ENCODE peak calls at places on chromosome 1, in six cellular contexts. S is K562, U is H1, C is SK-N-SH, Q is HepG2, T is GM12878. P is an unnamed sample.

GRCh38 chr1:185581020-185581419 is 153.2 kb upstream of the HMCN1 start:
- DNase-seq in S (no peak), U (no peak), C (no peak), Q (peak; percentile 17), T (no peak), P (no peak)

GRCh38 chr1:26190373-26190987 is at the start of gene CATSPER4:
- DNase-seq in S (peak; percentile 74), U (peak; percentile 49), C (no peak), Q (peak; percentile 54), T (no peak), P (no peak)

GRCh38 chr1:202018476-202019234 is 8.3 kb downstream of the ELF3 start:
- DNase-seq in S (peak; percentile 92), U (no peak), C (no peak), Q (peak; percentile 85), T (no peak), P (no peak)

GRCh38 chr1:209383422-209383821 is 200.1 kb upstream of the CAMK1G start:
- DNase-seq in S (no peak), U (no peak), C (no peak), Q (no peak), T (no peak), P (no peak)

GRCh38 chr1:205936846-205937707 is 6.2 kb downstream of the SLC26A9 start:
- DNase-seq in S (no peak), U (no peak), C (no peak), Q (peak; percentile 63), T (no peak), P (no peak)

GRCh38 chr1:160774886-160775719 is 20.9 kb upstream of the LY9 start:
- DNase-seq in S (no peak), U (no peak), C (no peak), Q (no peak), T (no peak), P (no peak)

GRCh38 chr1:36322085-36322785 is 1.2 kb downstream of the EVA1B start:
- DNase-seq in S (no peak), U (no peak), C (no peak), Q (no peak), T (no peak), P (no peak)

GRCh38 chr1:161225534-161226319 is at the start of gene TOMM40L:
- DNase-seq in S (peak; percentile 96), U (peak; percentile 96), C (peak; percentile 88), Q (peak; percentile 98), T (peak; percentile 97), P (peak; percentile 98)

GRCh38 chr1:89563957-89564604 is 39.5 kb downstream of the LRRC8B start:
- DNase-seq in S (no peak), U (no peak), C (peak; percentile 33), Q (no peak), T (no peak), P (no peak)

GRCh38 chr1:3876716-3877115 is 19.4 kb downstream of the DFFB start:
- DNase-seq in S (no peak), U (no peak), C (no peak), Q (no peak), T (no peak), P (no peak)

GRCh38 chr1:92408825-92409224 is 77.9 kb downstream of the GFI1 start:
- DNase-seq in S (no peak), U (no peak), C (no peak), Q (no peak), T (no peak), P (no peak)

GRCh38 chr1:64474639-64475038 is 4.7 kb downstream of the CACHD1 start:
- DNase-seq in S (no peak), U (no peak), C (peak; percentile 24), Q (no peak), T (no peak), P (no peak)

GRCh38 chr1:98090351-98090750 is 169.5 kb upstream of the DPYD start:
- DNase-seq in S (no peak), U (no peak), C (no peak), Q (no peak), T (no peak), P (no peak)
- TF ChIP-seq GABPA in S (no peak), U (no peak), C (no peak), Q (no peak), T (no peak), P (no peak)

GRCh38 chr1:204493145-204493881 is 1.3 kb downstream of the PIK3C2B start:
- DNase-seq in S (no peak), U (no peak), C (peak; percentile 61), Q (peak; percentile 73), T (no peak), P (no peak)
- TF ChIP-seq GABPA in S (no peak), U (no peak), C (no peak), Q (no peak), T (no peak), P (no peak)

DNA sequence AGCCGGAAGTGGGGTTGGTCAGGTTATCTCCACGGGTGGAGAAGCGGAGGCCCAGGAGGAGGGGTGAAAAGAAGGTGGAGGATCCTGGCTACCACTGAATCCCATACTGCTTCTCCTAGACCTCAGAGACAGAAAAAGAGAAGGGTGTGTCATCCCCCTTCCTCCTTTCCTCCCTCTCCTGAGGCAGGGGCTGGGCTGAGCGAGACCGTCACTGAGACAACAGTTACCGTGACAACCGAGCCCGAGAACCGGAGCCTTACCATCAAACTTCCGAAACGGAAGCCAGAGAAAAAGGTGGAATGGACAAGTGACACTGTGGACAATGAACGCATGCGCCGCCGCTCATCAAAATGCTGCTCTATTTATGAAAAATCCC is 42.1 kb upstream of the NBPF3 start:
- DNase-seq in S (peak; percentile 37), U (no peak), C (no peak), Q (no peak), T (no peak), P (no peak)
- TF ChIP-seq GABPA in S (peak; percentile 78), U (no peak), C (no peak), Q (no peak), T (no peak), P (no peak)

GRCh38 chr1:44801491-44802305 is 1.5 kb downstream of the PLK3 start:
- DNase-seq in S (no peak), U (no peak), C (no peak), Q (no peak), T (no peak), P (no peak)
- TF ChIP-seq GABPA in S (no peak), U (no peak), C (no peak), Q (no peak), T (no peak), P (no peak)

DNA sequence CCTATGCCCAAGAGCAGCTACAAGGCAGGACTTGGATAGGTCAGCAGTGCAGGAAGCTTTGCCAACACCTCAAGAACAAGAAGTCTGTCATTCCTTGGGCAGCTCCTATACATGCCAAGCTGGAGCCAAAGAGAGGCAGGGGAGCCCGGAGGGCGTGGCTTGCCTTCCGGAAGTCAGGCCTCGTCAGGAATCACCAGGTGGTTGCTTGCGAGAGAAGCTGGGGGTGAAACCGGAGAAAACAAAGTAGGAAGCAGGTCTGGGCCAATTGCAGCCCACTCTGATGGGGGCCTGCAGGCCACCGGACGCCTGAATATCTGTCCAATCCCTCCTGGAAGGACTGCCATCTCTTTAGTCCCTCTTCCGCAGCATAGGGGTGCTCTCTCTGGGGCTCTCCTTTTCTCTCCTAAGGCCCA is 794 bp upstream of the FAM76A start:
- DNase-seq in S (no peak), U (peak; percentile 25), C (peak; percentile 9), Q (peak; percentile 68), T (no peak), P (no peak)
- TF ChIP-seq GABPA in S (no peak), U (no peak), C (no peak), Q (peak; percentile 31), T (no peak), P (no peak)

GRCh38 chr1:51341876-51342496 is 11.6 kb upstream of the TTC39A start:
- DNase-seq in S (peak; percentile 68), U (no peak), C (no peak), Q (no peak), T (peak; percentile 11), P (no peak)
- TF ChIP-seq GABPA in S (no peak), U (no peak), C (no peak), Q (no peak), T (no peak), P (no peak)

GRCh38 chr1:40411843-40412242 is 38.3 kb downstream of the SMAP2 start:
- DNase-seq in S (no peak), U (no peak), C (no peak), Q (no peak), T (no peak), P (no peak)

GRCh38 chr1:40416709-40417108 is 33.6 kb upstream of the ZFP69B start:
- DNase-seq in S (no peak), U (no peak), C (no peak), Q (no peak), T (no peak), P (no peak)

GRCh38 chr1:40411294-40411693 is 37.8 kb downstream of the SMAP2 start:
- DNase-seq in S (no peak), U (no peak), C (peak; percentile 70), Q (no peak), T (no peak), P (no peak)

GRCh38 chr1:40413527-40414252 is 36.6 kb upstream of the ZFP69B start:
- DNase-seq in S (no peak), U (no peak), C (no peak), Q (no peak), T (no peak), P (no peak)

DNA sequence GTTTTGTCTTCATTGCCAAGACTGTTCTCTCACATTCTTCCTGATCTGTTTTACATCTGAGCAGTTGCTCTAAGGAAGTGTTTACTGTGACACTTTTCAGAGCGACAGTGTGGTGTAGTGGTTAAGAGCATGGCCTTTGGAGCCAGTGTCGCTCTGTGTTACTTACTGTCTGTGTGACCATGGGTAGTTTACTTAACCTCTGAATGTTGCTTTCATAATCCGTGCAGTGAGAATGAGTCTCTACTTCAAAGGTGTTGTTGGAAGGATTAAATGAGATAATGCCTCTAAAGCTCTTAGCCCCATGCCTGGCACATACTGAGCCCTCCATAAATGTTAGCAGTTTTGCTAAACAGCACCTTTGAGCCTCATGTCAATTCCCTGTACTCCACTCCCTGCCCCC is 35.9 kb upstream of the ZFP69B start:
- DNase-seq in S (no peak), U (no peak), C (no peak), Q (peak; percentile 20), T (no peak), P (no peak)
- TF ChIP-seq GABPA in S (no peak), U (no peak), C (no peak), Q (no peak), T (no peak), P (no peak)

GRCh38 chr1:204211021-204211420 is 2.8 kb downstream of the GOLT1A start:
- DNase-seq in S (no peak), U (no peak), C (no peak), Q (no peak), T (no peak), P (no peak)

GRCh38 chr1:204204944-204205343 is 8.7 kb upstream of the KISS1 start:
- DNase-seq in S (no peak), U (no peak), C (no peak), Q (no peak), T (no peak), P (no peak)

GRCh38 chr1:204206121-204206520 is 7.7 kb downstream of the GOLT1A start:
- DNase-seq in S (no peak), U (no peak), C (no peak), Q (no peak), T (no peak), P (no peak)

GRCh38 chr1:204205486-204205885 is 8.3 kb downstream of the GOLT1A start:
- DNase-seq in S (no peak), U (no peak), C (no peak), Q (no peak), T (no peak), P (no peak)

GRCh38 chr1:204207136-204207616 is 6.6 kb downstream of the GOLT1A start:
- DNase-seq in S (peak; percentile 84), U (peak; percentile 41), C (peak; percentile 86), Q (peak; percentile 19), T (no peak), P (peak; percentile 29)
- TF ChIP-seq GABPA in S (no peak), U (no peak), C (no peak), Q (no peak), T (no peak), P (no peak)

P was measured in HL-60.